ENCODE peak calls at places on chromosomes 2 and 18, in four cellular contexts. P, O, J and D are unnamed samples.

GRCh38 chr2:69600425-69600824 is 43.1 kb downstream of the AAK1 start:
- DNase-seq in P (no peak), J (no peak), O (no peak), D (no peak)

GRCh38 chr2:44342854-44343253 is 18.4 kb downstream of the PREPL start:
- DNase-seq in P (no peak), J (peak; percentile 44), O (no peak), D (no peak)

GRCh38 chr2:7083580-7084509 is 166.6 kb downstream of the RNF144A start:
- DNase-seq in O (no peak), P (no peak), J (peak; percentile 84), D (peak; percentile 25)

GRCh38 chr2:156320491-156320896 is 12.0 kb downstream of the NR4A2 start:
- DNase-seq in O (peak; percentile 57), P (peak; percentile 42), J (no peak), D (no peak)

GRCh38 chr18:44584900-44585299 is 95.8 kb upstream of the SETBP1 start:
- DNase-seq in P (no peak), O (no peak), J (no peak), D (no peak)

GRCh38 chr2:20444993-20445910 is 1.6 kb upstream of the RHOB start:
- DNase-seq in P (no peak), J (no peak), O (no peak), D (no peak)

GRCh38 chr2:186761814-186762213 is 68.0 kb downstream of the FAM171B start:
- DNase-seq in P (no peak), J (no peak), O (no peak), D (no peak)

GRCh38 chr2:192013211-192013610 is 166.3 kb upstream of the CAVIN2 start:
- DNase-seq in J (no peak), P (no peak), O (no peak), D (no peak)

GRCh38 chr2:95531254-95531771 is 46.8 kb upstream of the TRIM43B start:
- DNase-seq in P (no peak), J (no peak), O (no peak), D (no peak)

GRCh38 chr2:15421761-15422160 is 139.4 kb downstream of the NBAS start:
- DNase-seq in O (no peak), J (no peak), P (no peak), D (no peak)

GRCh38 chr2:14634223-14634884 is 1.8 kb downstream of the LRATD1 start:
- DNase-seq in J (no peak), O (peak; percentile 71), P (peak; percentile 72), D (no peak)

GRCh38 chr2:240134466-240134865 is 1.6 kb downstream of the COPS9 start:
- DNase-seq in P (no peak), O (no peak), J (no peak), D (no peak)
- TF ChIP-seq CTCF in P (no peak), O (no peak), J (no peak), D (no peak)

GRCh38 chr2:105836341-105836740 is 91.6 kb downstream of the NCK2 start:
- DNase-seq in O (no peak), P (no peak), J (peak; percentile 38), D (no peak)

GRCh38 chr2:105836840-105837692 is 92.4 kb downstream of the NCK2 start:
- DNase-seq in P (no peak), J (no peak), O (no peak), D (no peak)

GRCh38 chr2:105839793-105840192 is 95.1 kb downstream of the NCK2 start:
- DNase-seq in J (no peak), O (no peak), P (no peak), D (no peak)

DNA sequence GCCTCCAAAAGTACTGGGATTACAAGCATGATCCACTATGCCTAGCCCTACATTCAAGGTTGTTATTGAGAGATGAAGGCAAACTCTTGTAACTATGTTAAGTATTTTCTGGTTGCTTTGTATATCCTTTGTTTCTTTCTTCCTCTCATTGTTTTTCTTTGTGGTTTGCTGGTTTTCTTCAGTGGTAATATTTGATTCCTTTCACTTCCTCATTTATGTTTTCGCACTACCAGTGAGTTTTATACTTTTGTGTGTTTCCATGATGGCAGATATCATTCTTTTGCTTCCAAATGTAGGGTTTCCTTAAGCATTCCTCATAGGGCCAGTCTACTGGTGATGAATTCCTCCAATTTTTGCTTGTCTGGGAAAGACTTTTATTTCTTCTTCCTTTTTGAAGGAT is 90.2 kb downstream of the NCK2 start:
- DNase-seq in P (no peak), J (peak; percentile 82), O (no peak), D (no peak)
- H3K9me3 ChIP-seq in P (no peaks in the 10 kb centered on the region), J (peaks cover 61% of the 10 kb centered on the region), O (peaks cover 55% of the 10 kb centered on the region), D (peaks cover 16% of the 10 kb centered on the region)

DNA sequence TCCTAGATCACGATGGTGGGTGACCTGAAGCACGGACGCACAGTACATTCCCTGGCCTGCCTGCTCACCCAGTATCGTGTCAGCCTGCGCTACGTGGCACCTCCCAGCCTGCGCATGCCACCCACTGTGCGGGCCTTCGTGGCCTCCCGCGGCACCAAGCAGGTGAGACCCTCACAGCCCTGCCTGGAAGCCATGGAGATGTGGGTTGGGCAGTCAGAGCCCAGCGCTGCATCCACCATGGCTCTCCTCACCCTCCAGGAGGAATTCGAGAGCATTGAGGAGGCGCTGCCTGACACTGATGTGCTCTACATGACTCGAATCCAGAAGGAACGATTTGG is 20.3 kb downstream of the SLC30A3 start:
- DNase-seq in P (no peak), J (no peak), O (no peak), D (no peak)
- H3K36me3 ChIP-seq in P (no peaks in the 10 kb centered on the region), J (peaks cover 84% of the 10 kb centered on the region), O (peaks cover 33% of the 10 kb centered on the region), D (peaks cover 12% of the 10 kb centered on the region)

GRCh38 chr18:75727479-75727878 is 300.0 kb upstream of the SMIM21 start:
- DNase-seq in O (peak; percentile 33), J (peak; percentile 0), P (no peak), D (peak; percentile 8)
- TF ChIP-seq CTCF in O (peak; percentile 55), J (peak; percentile 39), P (no peak), D (peak; percentile 77)

DNA sequence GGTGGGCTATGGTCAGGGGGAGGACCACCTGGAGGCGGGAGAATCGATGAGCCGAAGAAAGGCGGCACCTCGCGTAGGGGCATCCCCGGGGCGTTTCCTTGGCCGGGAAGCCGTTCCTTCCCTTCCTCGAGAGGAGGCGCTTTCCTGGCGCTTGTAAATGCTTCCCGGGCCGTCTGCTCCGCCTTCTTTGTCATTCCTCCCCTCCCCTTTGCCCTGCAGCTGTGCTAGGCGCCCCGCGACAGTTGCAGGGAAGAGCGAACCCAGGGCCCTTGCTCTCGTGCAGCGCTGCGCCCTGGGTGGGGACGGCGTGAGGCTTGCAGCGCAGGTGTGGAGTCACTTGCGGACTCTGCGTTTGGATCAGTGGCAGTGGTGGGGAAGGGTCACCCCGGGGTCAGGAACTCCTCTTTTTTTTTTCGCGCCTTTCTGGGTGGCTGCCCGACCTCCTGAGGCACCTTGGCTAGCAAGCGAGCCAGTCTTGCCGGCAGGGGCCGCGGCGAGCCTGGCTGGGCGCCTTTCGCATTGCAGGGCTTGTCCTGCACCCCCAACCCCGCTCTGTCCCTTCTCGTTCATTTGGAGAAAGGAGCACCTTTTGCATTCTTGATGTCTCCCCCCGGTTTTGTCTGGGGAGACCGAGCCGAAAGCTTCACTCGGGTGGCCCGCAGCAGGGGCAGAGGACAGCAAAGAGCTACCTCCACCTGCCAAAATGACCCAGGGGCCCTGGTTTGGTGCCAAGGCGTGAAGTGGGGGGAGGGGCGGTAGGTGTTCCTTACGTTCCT is 858 bp downstream of the KCNS3 start:
- DNase-seq in O (peak; percentile 65), P (peak; percentile 40), J (no peak), D (no peak)
- H3K9me3 ChIP-seq in O (no peaks in the 10 kb centered on the region), P (no peaks in the 10 kb centered on the region), J (no peaks in the 10 kb centered on the region), D (no peaks in the 10 kb centered on the region)

GRCh38 chr2:240588669-240589068 is 2.1 kb downstream of the CAPN10 start:
- DNase-seq in J (no peak), P (no peak), O (no peak), D (no peak)
- H3K36me3 ChIP-seq in J (peaks cover 31% of the 10 kb centered on the region), P (no peaks in the 10 kb centered on the region), O (peaks cover 4% of the 10 kb centered on the region), D (peaks cover 5% of the 10 kb centered on the region)